ENCODE peak calls at places on chromosomes 12 and 14, in eight cellular contexts. B is body of pancreas, Y is A549, S is heart left ventricle, X is SK-N-SH, Q is PC-3, J is GM23248, Z is OCI-LY7. F is an unnamed sample.

GRCh38 chr12:29741342-29742241 is 42.1 kb downstream of the TMTC1 start:
- DNase-seq in B (no peak), Y (no peak), S (no peak), X (no peak), Q (no peak), J (peak; percentile 75), Z (no peak), F (no peak)

GRCh38 chr12:3304436-3305135 is 186.4 kb upstream of the PRMT8 start:
- DNase-seq in B (peak; percentile 32), Y (no peak), S (no peak), X (no peak), Q (peak; percentile 93), J (peak; percentile 96), Z (no peak), F (no peak)

GRCh38 chr14:22450266-22450665 is 138.8 kb downstream of the DAD1 start:
- DNase-seq in B (no peak), Y (no peak), S (no peak), X (no peak), Q (no peak), J (no peak), Z (no peak), F (no peak)

GRCh38 chr12:57610553-57611115 is 601 bp upstream of the ARHGEF25 start:
- DNase-seq in B (no peak), Y (no peak), S (peak; percentile 84), X (peak; percentile 85), Q (no peak), J (peak; percentile 45), Z (no peak), F (peak; percentile 69)

GRCh38 chr14:104436047-104436531 is 143.5 kb upstream of the C14orf180 start:
- DNase-seq in B (peak; percentile 77), Y (no peak), S (peak; percentile 87), X (peak; percentile 91), Q (no peak), J (peak; percentile 12), Z (no peak), F (peak; percentile 70)

GRCh38 chr12:4443616-4444015 is 2.0 kb downstream of the FGF6 start:
- DNase-seq in B (no peak), Y (no peak), S (no peak), X (no peak), Q (no peak), J (no peak), Z (no peak), F (no peak)

GRCh38 chr12:13368971-13369370 is 172.4 kb downstream of the EMP1 start:
- DNase-seq in B (no peak), Y (no peak), S (no peak), X (no peak), Q (no peak), J (no peak), Z (no peak), F (no peak)

GRCh38 chr14:104481323-104481722 is 98.2 kb upstream of the C14orf180 start:
- DNase-seq in B (no peak), Y (no peak), S (no peak), X (no peak), Q (no peak), J (no peak), Z (no peak), F (no peak)

GRCh38 chr12:68279227-68280054 is 26.0 kb upstream of the IL22 start:
- DNase-seq in B (peak; percentile 21), Y (no peak), S (no peak), X (peak; percentile 57), Q (no peak), J (no peak), Z (no peak), F (no peak)

GRCh38 chr12:13024151-13024946 is 19.8 kb upstream of the FAM234B start:
- DNase-seq in B (peak; percentile 60), Y (peak; percentile 45), S (no peak), X (no peak), Q (no peak), J (peak; percentile 90), Z (no peak), F (no peak)

GRCh38 chr12:109503611-109504010 is 26.2 kb downstream of the UBE3B start:
- DNase-seq in B (no peak), Y (no peak), S (no peak), X (no peak), Q (no peak), J (no peak), Z (no peak), F (no peak)

GRCh38 chr12:94875525-94875924 is 128.0 kb downstream of the NDUFA12 start:
- DNase-seq in B (no peak), Y (peak; percentile 49), S (no peak), X (peak; percentile 44), Q (peak; percentile 58), J (no peak), Z (peak; percentile 87), F (no peak)

GRCh38 chr14:74763803-74764531 is 851 bp downstream of the YLPM1 start:
- DNase-seq in B (peak; percentile 8), Y (no peak), S (peak; percentile 26), X (peak; percentile 28), Q (peak; percentile 59), J (peak; percentile 76), Z (peak; percentile 28), F (no peak)

DNA sequence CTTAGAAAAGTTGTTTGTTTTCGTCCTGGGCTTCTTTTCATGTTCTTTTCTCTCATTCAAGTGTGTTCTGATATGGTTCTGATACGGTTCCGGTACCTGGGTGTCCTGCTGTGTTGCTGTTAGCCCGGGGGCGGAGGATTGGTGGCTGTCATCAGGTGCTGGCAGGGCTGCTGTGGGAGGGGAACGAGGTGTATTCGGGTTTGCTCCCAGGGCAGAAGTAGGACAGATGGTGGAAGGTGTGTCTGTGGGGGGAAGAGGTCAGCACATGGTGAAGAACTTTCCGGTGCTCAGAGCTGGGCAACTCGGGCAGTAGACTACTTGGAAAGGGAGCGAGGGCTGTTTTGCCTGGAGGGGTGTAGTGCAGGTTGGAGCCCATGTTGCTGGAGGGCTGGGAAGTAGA is 70.2 kb downstream of the SLC25A47 start:
- DNase-seq in B (no peak), Y (no peak), S (no peak), X (no peak), Q (no peak), J (no peak), Z (no peak), F (no peak)
- H3K27ac ChIP-seq in B (no peak overlapping the region), Y (no peak overlapping the region), S (no peak overlapping the region), X (no peak overlapping the region), Q (no peak overlapping the region), J (no peak overlapping the region), Z (no peak overlapping the region), F (no peak overlapping the region)

GRCh38 chr14:59347915-59348314 is 117.3 kb downstream of the GPR135 start:
- DNase-seq in B (no peak), Y (no peak), S (no peak), X (no peak), Q (no peak), J (no peak), Z (no peak), F (no peak)

GRCh38 chr14:59344711-59345455 is 120.3 kb downstream of the GPR135 start:
- DNase-seq in B (no peak), Y (no peak), S (no peak), X (no peak), Q (no peak), J (no peak), Z (no peak), F (no peak)

GRCh38 chr14:59346329-59346728 is 118.9 kb downstream of the GPR135 start:
- DNase-seq in B (no peak), Y (no peak), S (no peak), X (no peak), Q (no peak), J (no peak), Z (no peak), F (no peak)

GRCh38 chr14:59347511-59347900 is 117.7 kb downstream of the GPR135 start:
- DNase-seq in B (no peak), Y (no peak), S (no peak), X (no peak), Q (no peak), J (no peak), Z (peak; percentile 82), F (no peak)

DNA sequence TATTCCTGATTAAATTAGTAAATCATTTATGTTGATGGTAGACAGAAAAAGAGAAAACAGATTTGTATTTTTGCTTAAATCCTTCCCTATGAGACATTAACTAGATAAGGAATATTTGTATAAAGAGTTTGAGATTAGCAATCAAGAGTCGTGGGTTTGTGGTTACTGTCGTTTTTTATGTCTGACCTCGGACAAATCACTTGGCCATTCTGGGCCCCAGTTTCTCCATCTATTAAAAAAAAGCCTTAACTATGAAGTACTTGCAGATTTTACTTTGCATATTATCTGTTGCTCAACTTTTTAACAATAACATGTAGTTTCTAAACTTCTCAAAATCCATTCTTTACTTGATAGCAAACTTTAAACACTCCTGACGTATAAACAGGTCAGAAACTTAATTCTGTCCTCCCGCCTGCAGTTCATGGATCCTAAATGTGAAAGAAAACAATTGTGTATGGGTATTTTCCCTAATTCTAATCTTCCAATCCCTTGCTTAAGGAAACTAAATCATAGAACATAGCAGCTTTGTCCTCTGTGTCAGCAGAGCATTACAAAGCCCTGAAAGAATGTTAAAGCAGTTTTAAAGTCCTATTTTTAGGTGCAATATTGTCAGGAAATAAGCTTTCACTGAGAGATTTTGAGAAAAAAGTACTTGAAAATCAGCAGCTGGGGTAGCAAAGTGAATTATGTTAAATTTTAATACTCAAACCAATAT is 118.2 kb downstream of the GPR135 start:
- DNase-seq in B (no peak), Y (no peak), S (no peak), X (no peak), Q (no peak), J (peak; percentile 50), Z (no peak), F (no peak)
- H3K27ac ChIP-seq in B (no peak overlapping the region), Y (no peak overlapping the region), S (peak overlapping the region; percentile 72), X (peak overlapping the region; percentile 29), Q (no peak overlapping the region), J (peak overlapping the region; percentile 32), Z (peak overlapping the region; percentile 81), F (no peak overlapping the region)

GRCh38 chr12:106106129-106106566 is 32.6 kb downstream of the NUAK1 start:
- DNase-seq in B (no peak), Y (no peak), S (no peak), X (peak; percentile 36), Q (no peak), J (no peak), Z (no peak), F (no peak)
- H3K27ac ChIP-seq in B (no peak overlapping the region), Y (peak overlapping the region; percentile 87), S (peak overlapping the region; percentile 81), X (peak overlapping the region; percentile 73), Q (no peak overlapping the region), J (peak overlapping the region; percentile 63), Z (no peak overlapping the region), F (no peak overlapping the region)

GRCh38 chr14:91040545-91040944 is 19.9 kb downstream of the RPS6KA5 start:
- DNase-seq in B (no peak), Y (no peak), S (no peak), X (no peak), Q (no peak), J (no peak), Z (no peak), F (no peak)

GRCh38 chr14:91038439-91038838 is 22.0 kb downstream of the RPS6KA5 start:
- DNase-seq in B (no peak), Y (no peak), S (no peak), X (no peak), Q (no peak), J (peak; percentile 93), Z (no peak), F (no peak)

GRCh38 chr14:91036741-91037469 is 23.5 kb downstream of the RPS6KA5 start:
- DNase-seq in B (no peak), Y (no peak), S (no peak), X (no peak), Q (no peak), J (no peak), Z (no peak), F (no peak)

GRCh38 chr14:91046488-91047072 is 13.9 kb downstream of the RPS6KA5 start:
- DNase-seq in B (no peak), Y (no peak), S (no peak), X (no peak), Q (no peak), J (no peak), Z (no peak), F (no peak)

GRCh38 chr14:91041450-91041849 is 19.0 kb downstream of the RPS6KA5 start:
- DNase-seq in B (no peak), Y (no peak), S (no peak), X (no peak), Q (no peak), J (no peak), Z (no peak), F (no peak)
- H3K27ac ChIP-seq in B (no peak overlapping the region), Y (no peak overlapping the region), S (no peak overlapping the region), X (no peak overlapping the region), Q (no peak overlapping the region), J (no peak overlapping the region), Z (no peak overlapping the region), F (no peak overlapping the region)